ENCODE peak calls at places on chromosomes 3 and 15, in six cellular contexts. One of them, this sample, is unnamed.

GRCh38 chr15:55221090-55222011 is 24.6 kb upstream of the RSL24D1 start:
- DNase-seq in AG09309: peak; percentile 91
- DNase-seq in left lung: peak; percentile 43
- DNase-seq in stomach: no peak
- DNase-seq in psoas muscle: no peak
- DNase-seq in AG10803: peak; percentile 96
- DNase-seq in this sample: no peak

GRCh38 chr3:16311960-16312451 is 47.0 kb downstream of the OXNAD1 start:
- DNase-seq in psoas muscle: peak; percentile 55
- DNase-seq in AG09309: no peak
- DNase-seq in AG10803: peak; percentile 55
- DNase-seq in left lung: no peak
- DNase-seq in stomach: no peak
- DNase-seq in this sample: no peak

GRCh38 chr3:26198609-26199008 is 408.7 kb downstream of the OXSM start:
- DNase-seq in left lung: no peak
- DNase-seq in AG10803: no peak
- DNase-seq in stomach: no peak
- DNase-seq in AG09309: no peak
- DNase-seq in psoas muscle: no peak
- DNase-seq in this sample: peak; percentile 18

GRCh38 chr15:93460717-93461116 is 371.7 kb upstream of the RGMA start:
- DNase-seq in AG10803: no peak
- DNase-seq in left lung: no peak
- DNase-seq in stomach: no peak
- DNase-seq in psoas muscle: no peak
- DNase-seq in AG09309: no peak
- DNase-seq in this sample: no peak

GRCh38 chr3:89155811-89156210 is 48.4 kb downstream of the EPHA3 start:
- DNase-seq in AG10803: no peak
- DNase-seq in stomach: no peak
- DNase-seq in psoas muscle: no peak
- DNase-seq in AG09309: no peak
- DNase-seq in left lung: no peak
- DNase-seq in this sample: no peak

GRCh38 chr3:37162501-37163245 is 11.7 kb downstream of the LRRFIP2 start:
- DNase-seq in stomach: no peak
- DNase-seq in AG09309: no peak
- DNase-seq in left lung: no peak
- DNase-seq in psoas muscle: no peak
- DNase-seq in AG10803: no peak
- DNase-seq in this sample: no peak

GRCh38 chr3:88149146-88149515 is 628 bp upstream of the C3orf38 start:
- DNase-seq in stomach: no peak
- DNase-seq in AG09309: no peak
- DNase-seq in left lung: no peak
- DNase-seq in AG10803: peak; percentile 26
- DNase-seq in psoas muscle: no peak
- DNase-seq in this sample: no peak

GRCh38 chr3:163939926-163940325 is 1138.4 kb downstream of the SI start:
- DNase-seq in stomach: no peak
- DNase-seq in AG09309: no peak
- DNase-seq in AG10803: no peak
- DNase-seq in left lung: no peak
- DNase-seq in psoas muscle: no peak
- DNase-seq in this sample: no peak

GRCh38 chr3:42518800-42519567 is 16.5 kb downstream of the VIPR1 start:
- DNase-seq in AG09309: no peak
- DNase-seq in AG10803: no peak
- DNase-seq in stomach: no peak
- DNase-seq in left lung: no peak
- DNase-seq in psoas muscle: no peak
- DNase-seq in this sample: no peak

GRCh38 chr3:100640633-100641032 is 31.2 kb downstream of the ADGRG7 start:
- DNase-seq in stomach: no peak
- DNase-seq in left lung: no peak
- DNase-seq in psoas muscle: no peak
- DNase-seq in AG10803: no peak
- DNase-seq in AG09309: no peak
- DNase-seq in this sample: no peak

GRCh38 chr15:23866832-23867231 is 179.7 kb upstream of the NDN start:
- DNase-seq in psoas muscle: no peak
- DNase-seq in stomach: no peak
- DNase-seq in left lung: no peak
- DNase-seq in AG10803: no peak
- DNase-seq in AG09309: no peak
- DNase-seq in this sample: no peak

GRCh38 chr3:64179249-64179648 is 46.0 kb downstream of the PRICKLE2 start:
- DNase-seq in left lung: no peak
- DNase-seq in AG10803: no peak
- DNase-seq in AG09309: no peak
- DNase-seq in psoas muscle: no peak
- DNase-seq in stomach: no peak
- DNase-seq in this sample: no peak
- TF ChIP-seq CTCF in left lung: no peak
- TF ChIP-seq CTCF in AG10803: peak; percentile 11
- TF ChIP-seq CTCF in AG09309: no peak
- TF ChIP-seq CTCF in psoas muscle: no peak
- TF ChIP-seq CTCF in stomach: no peak
- TF ChIP-seq CTCF in this sample: peak; percentile 19

GRCh38 chr3:41508063-41508696 is 308.9 kb downstream of the CTNNB1 start:
- DNase-seq in AG09309: no peak
- DNase-seq in stomach: no peak
- DNase-seq in psoas muscle: no peak
- DNase-seq in AG10803: no peak
- DNase-seq in left lung: no peak
- DNase-seq in this sample: no peak
- TF ChIP-seq CTCF in AG09309: no peak
- TF ChIP-seq CTCF in stomach: no peak
- TF ChIP-seq CTCF in psoas muscle: no peak
- TF ChIP-seq CTCF in AG10803: no peak
- TF ChIP-seq CTCF in left lung: no peak
- TF ChIP-seq CTCF in this sample: no peak

DNA sequence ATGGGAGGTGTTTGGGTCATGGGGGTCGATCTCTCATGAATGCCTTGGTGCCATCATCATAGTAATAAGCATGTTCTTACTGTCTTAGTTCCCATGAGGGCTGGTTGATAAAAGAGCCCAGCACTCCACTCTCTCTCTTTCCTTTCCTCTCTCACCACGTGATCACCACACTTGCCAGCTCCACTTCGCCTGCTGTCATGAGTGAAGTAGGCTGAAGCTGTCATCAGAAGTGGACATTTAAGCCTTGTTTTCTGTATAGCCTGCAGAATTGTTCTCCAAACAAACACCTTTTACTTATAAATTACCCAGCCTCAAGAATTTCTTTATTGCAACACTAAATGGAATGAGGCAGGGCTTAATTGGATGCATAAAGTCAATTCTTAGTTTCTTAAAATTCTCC is 6.1 kb downstream of the OR5H1 start:
- DNase-seq in AG10803: no peak
- DNase-seq in AG09309: no peak
- DNase-seq in left lung: peak; percentile 38
- DNase-seq in psoas muscle: no peak
- DNase-seq in stomach: no peak
- DNase-seq in this sample: no peak
- TF ChIP-seq CTCF in AG10803: no peak
- TF ChIP-seq CTCF in AG09309: no peak
- TF ChIP-seq CTCF in left lung: no peak
- TF ChIP-seq CTCF in psoas muscle: no peak
- TF ChIP-seq CTCF in stomach: no peak
- TF ChIP-seq CTCF in this sample: no peak

DNA sequence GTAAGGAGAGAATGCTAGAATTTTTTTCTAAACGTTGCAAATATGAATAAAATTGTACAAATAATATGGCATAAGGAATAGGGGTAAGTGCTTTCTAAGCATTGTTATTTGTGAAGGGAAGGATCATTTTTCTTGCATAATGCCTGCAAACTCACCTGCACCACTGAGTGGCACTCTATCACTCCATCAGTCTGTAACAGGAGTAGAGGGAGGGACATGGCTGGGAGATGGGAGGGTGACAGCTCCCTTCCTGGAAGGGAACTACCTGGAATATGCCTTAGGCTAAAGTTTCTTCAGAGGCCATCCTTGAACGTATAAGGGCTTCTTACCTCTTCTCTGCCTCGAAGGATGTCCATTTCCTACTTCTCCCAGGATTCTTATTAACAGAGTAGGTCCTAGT is 3.0 kb downstream of the NAALADL2 start:
- DNase-seq in AG09309: no peak
- DNase-seq in stomach: peak; percentile 60
- DNase-seq in AG10803: no peak
- DNase-seq in left lung: peak; percentile 47
- DNase-seq in psoas muscle: no peak
- DNase-seq in this sample: no peak
- TF ChIP-seq CTCF in AG09309: peak; percentile 5
- TF ChIP-seq CTCF in stomach: peak; percentile 21
- TF ChIP-seq CTCF in AG10803: no peak
- TF ChIP-seq CTCF in left lung: no peak
- TF ChIP-seq CTCF in psoas muscle: no peak
- TF ChIP-seq CTCF in this sample: peak; percentile 43

GRCh38 chr3:148366743-148367410 is 330.8 kb upstream of the AGTR1 start:
- DNase-seq in AG10803: peak; percentile 15
- DNase-seq in left lung: no peak
- DNase-seq in AG09309: no peak
- DNase-seq in psoas muscle: no peak
- DNase-seq in stomach: no peak
- DNase-seq in this sample: no peak
- TF ChIP-seq CTCF in AG10803: peak; percentile 42
- TF ChIP-seq CTCF in left lung: no peak
- TF ChIP-seq CTCF in AG09309: no peak
- TF ChIP-seq CTCF in psoas muscle: no peak
- TF ChIP-seq CTCF in stomach: no peak
- TF ChIP-seq CTCF in this sample: peak; percentile 25

GRCh38 chr15:77097317-77097721 is 26.4 kb upstream of the TSPAN3 start:
- DNase-seq in AG10803: no peak
- DNase-seq in stomach: no peak
- DNase-seq in left lung: no peak
- DNase-seq in AG09309: no peak
- DNase-seq in psoas muscle: no peak
- DNase-seq in this sample: peak; percentile 57

GRCh38 chr15:77097921-77098320 is 27.0 kb upstream of the TSPAN3 start:
- DNase-seq in left lung: no peak
- DNase-seq in AG10803: no peak
- DNase-seq in AG09309: no peak
- DNase-seq in psoas muscle: no peak
- DNase-seq in stomach: no peak
- DNase-seq in this sample: no peak

GRCh38 chr15:77096541-77096940 is 25.6 kb upstream of the TSPAN3 start:
- DNase-seq in AG10803: no peak
- DNase-seq in stomach: no peak
- DNase-seq in left lung: no peak
- DNase-seq in psoas muscle: no peak
- DNase-seq in AG09309: no peak
- DNase-seq in this sample: no peak

GRCh38 chr15:77096131-77096530 is 25.2 kb upstream of the TSPAN3 start:
- DNase-seq in stomach: no peak
- DNase-seq in left lung: no peak
- DNase-seq in AG10803: no peak
- DNase-seq in AG09309: no peak
- DNase-seq in psoas muscle: no peak
- DNase-seq in this sample: no peak

DNA sequence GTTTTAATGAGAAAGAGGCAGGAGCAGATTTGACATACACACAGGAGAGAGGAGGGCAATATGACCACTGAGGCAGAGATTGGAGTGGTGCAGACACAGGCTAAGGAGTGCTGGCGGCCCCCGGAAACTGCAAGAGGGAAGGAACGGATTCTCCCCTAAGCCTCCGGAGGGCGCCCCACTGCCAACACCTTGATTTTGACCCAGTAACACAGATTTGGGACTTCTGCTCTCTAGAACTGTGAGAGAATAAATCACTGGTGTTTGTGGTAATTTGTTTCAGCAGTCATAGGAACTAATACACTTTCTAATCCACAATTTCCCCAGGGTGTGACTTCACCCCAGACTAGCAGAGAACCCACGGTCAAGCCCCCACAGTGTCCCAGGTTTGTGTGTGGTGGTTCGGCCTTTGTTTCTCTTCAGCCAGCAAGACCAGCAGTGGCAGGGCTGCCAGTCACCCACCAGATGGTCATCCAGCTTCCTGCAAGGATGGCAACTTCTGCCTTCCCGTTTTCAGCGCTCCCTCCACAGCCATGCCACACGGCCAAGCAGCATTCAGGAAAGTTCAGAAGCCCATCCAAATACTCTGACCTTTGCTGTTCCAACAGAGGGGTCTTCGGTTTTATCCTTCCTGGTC is 23.6 kb upstream of the TSPAN3 start:
- DNase-seq in AG10803: no peak
- DNase-seq in left lung: no peak
- DNase-seq in stomach: no peak
- DNase-seq in psoas muscle: no peak
- DNase-seq in AG09309: no peak
- DNase-seq in this sample: no peak
- TF ChIP-seq CTCF in AG10803: peak; percentile 12
- TF ChIP-seq CTCF in left lung: no peak
- TF ChIP-seq CTCF in stomach: no peak
- TF ChIP-seq CTCF in psoas muscle: no peak
- TF ChIP-seq CTCF in AG09309: peak; percentile 28
- TF ChIP-seq CTCF in this sample: peak; percentile 17

GRCh38 chr3:49469037-49469875 is 811 bp upstream of the DAG1 start:
- DNase-seq in left lung: peak; percentile 84
- DNase-seq in stomach: peak; percentile 64
- DNase-seq in psoas muscle: peak; percentile 81
- DNase-seq in AG10803: peak; percentile 85
- DNase-seq in AG09309: peak; percentile 44
- DNase-seq in this sample: no peak
- TF ChIP-seq CTCF in left lung: no peak
- TF ChIP-seq CTCF in stomach: no peak
- TF ChIP-seq CTCF in psoas muscle: no peak
- TF ChIP-seq CTCF in AG10803: no peak
- TF ChIP-seq CTCF in AG09309: no peak
- TF ChIP-seq CTCF in this sample: no peak

DNA sequence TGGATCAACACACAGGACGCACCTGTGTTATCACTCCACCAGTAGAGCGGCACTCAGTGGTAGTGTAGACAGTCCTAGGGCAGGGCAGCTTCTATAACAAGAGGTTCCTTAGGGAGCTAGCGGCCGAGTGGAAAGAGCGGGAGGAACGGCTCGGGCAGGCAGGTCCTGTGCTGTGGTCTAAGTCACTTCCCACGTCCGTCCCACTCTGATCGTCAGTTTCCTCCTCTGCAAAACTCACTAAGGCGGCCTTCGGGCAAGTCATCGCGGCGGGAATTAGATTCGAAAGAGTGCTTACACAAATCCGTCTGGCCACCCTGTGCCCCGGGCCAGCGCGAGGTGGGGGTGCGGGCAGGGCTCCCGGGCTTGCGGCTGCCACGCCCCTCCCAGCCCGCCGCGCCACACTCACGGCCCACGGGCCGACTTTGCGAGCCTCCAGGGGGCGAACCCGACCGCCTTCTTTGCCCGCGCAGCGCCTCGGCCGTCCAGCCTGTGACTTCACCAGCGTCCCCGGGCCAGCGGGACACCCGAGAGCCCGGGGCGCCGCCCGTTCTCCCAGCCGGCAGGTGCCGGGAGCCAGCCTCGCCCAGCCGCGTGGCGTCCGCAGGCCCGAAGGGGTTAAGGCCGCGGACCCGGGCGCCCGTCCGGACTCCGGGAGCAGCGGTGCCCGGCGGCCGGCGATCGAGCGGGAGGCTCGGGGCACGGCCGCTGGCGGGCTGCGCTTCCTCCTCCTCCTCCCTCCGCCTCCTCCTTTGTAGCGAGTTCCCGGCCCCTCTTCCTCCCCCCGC is 426 bp upstream of the CORO2B start:
- DNase-seq in stomach: peak; percentile 48
- DNase-seq in AG09309: peak; percentile 10
- DNase-seq in psoas muscle: peak; percentile 83
- DNase-seq in left lung: peak; percentile 55
- DNase-seq in AG10803: peak; percentile 71
- DNase-seq in this sample: no peak
- TF ChIP-seq CTCF in stomach: peak; percentile 21
- TF ChIP-seq CTCF in AG09309: peak; percentile 41
- TF ChIP-seq CTCF in psoas muscle: peak; percentile 42
- TF ChIP-seq CTCF in left lung: peak; percentile 41
- TF ChIP-seq CTCF in AG10803: peak; percentile 46
- TF ChIP-seq CTCF in this sample: peak; percentile 41